ENCODE peak calls at places on chromosome 4, in eight cellular contexts. C is naive thymus-derived CD8-positive, alpha-beta T cell; A is stomach; E is CD8-positive, alpha-beta memory T cell; X is activated naive CD4-positive, alpha-beta T cell treated with anti-CD3 and anti-CD28 coated beads, Interleukin-2, amount 10 ng/mL, durations not matched to agents 7 days and 5 days; P is amygdala; F is A549; H is CD4-positive, alpha-beta T cell. K is an unnamed sample.
A peak's percentile ranks its signal among the peaks of the same experiment; 100 is the strongest.

GRCh38 chr4:42478941-42479340 is 81.7 kb downstream of the SHISA3 start:
- DNase-seq in C (no peak), A (no peak), E (no peak), X (no peak), P (no peak), F (no peak), H (no peak), K (peak; percentile 1)

GRCh38 chr4:79141530-79141929 is 184.3 kb downstream of the NAA11 start:
- DNase-seq in C (no peak), A (no peak), E (no peak), X (no peak), P (no peak), F (no peak), H (no peak), K (no peak)

GRCh38 chr4:157898836-157899605 is 273.8 kb downstream of the GASK1B start:
- DNase-seq in C (no peak), A (no peak), E (no peak), X (no peak), P (no peak), F (no peak), H (no peak), K (peak; percentile 71)

GRCh38 chr4:176735300-176735699 is 57.4 kb downstream of the VEGFC start:
- DNase-seq in C (no peak), A (no peak), E (no peak), X (no peak), P (no peak), F (no peak), H (no peak), K (no peak)

GRCh38 chr4:15805583-15806517 is 27.7 kb downstream of the CD38 start:
- DNase-seq in C (peak; percentile 36), A (peak; percentile 31), E (peak; percentile 54), X (peak; percentile 55), P (peak; percentile 10), F (peak; percentile 17), H (no peak), K (peak; percentile 26)

GRCh38 chr4:86522349-86522748 is 71.8 kb upstream of the PTPN13 start:
- DNase-seq in C (no peak), A (no peak), E (no peak), X (no peak), P (no peak), F (no peak), H (no peak), K (no peak)

GRCh38 chr4:24214796-24215195 is 324.9 kb upstream of the PPARGC1A start:
- DNase-seq in C (no peak), A (no peak), E (no peak), X (no peak), P (no peak), F (no peak), H (no peak), K (no peak)

GRCh38 chr4:172648471-172648870 is 520.1 kb upstream of the GALNT7 start:
- DNase-seq in C (no peak), A (no peak), E (no peak), X (no peak), P (no peak), F (no peak), H (no peak), K (no peak)

GRCh38 chr4:155734065-155734464 is 24.8 kb upstream of the GUCY1B1 start:
- DNase-seq in C (no peak), A (no peak), E (no peak), X (no peak), P (no peak), F (no peak), H (no peak), K (peak; percentile 65)

GRCh38 chr4:186765673-186766546 is 42.3 kb upstream of the FAT1 start:
- DNase-seq in C (no peak), A (no peak), E (no peak), X (no peak), P (no peak), F (no peak), H (no peak), K (no peak)

GRCh38 chr4:109803924-109804571 is 2.2 kb upstream of the CFI start:
- DNase-seq in C (peak; percentile 10), A (no peak), E (no peak), X (no peak), P (no peak), F (peak; percentile 22), H (no peak), K (peak; percentile 56)

GRCh38 chr4:39931441-39931901 is 46.2 kb downstream of the PDS5A start:
- DNase-seq in C (no peak), A (no peak), E (peak; percentile 50), X (no peak), P (no peak), F (no peak), H (no peak), K (no peak)